ENCODE peak calls at places on chromosomes 3 and 15, in seven cellular contexts. L is brain microvascular endothelial cell, F is GM23248, P is astrocyte of the spinal cord, R is iPS DF 6.9, A is cardiac fibroblast, N is psoas muscle. H is an unnamed sample.

GRCh38 chr15:86743283-86743903 is 663.7 kb downstream of the AGBL1 start:
- DNase-seq in L (no peak), F (no peak), N (peak; percentile 48), P (no peak), A (no peak), R (peak; percentile 66), H (peak; percentile 0)

GRCh38 chr15:59528965-59529402 is 82.6 kb upstream of the GCNT3 start:
- DNase-seq in F (peak; percentile 90), A (peak; percentile 85), L (peak; percentile 87), N (peak; percentile 74), P (peak; percentile 83), R (peak; percentile 74), H (peak; percentile 83)

GRCh38 chr3:33119891-33120290 is 6.1 kb downstream of the CRTAP start:
- DNase-seq in N (no peak), F (no peak), A (no peak), L (no peak), R (no peak), P (no peak), H (no peak)

GRCh38 chr3:12954891-12955650 is 113.7 kb upstream of the RPL32 start:
- DNase-seq in A (peak; percentile 22), R (no peak), F (peak; percentile 78), N (peak; percentile 96), L (no peak), P (peak; percentile 20), H (no peak)

GRCh38 chr3:158103956-158104338 is 2.3 kb downstream of the SHOX2 start:
- DNase-seq in A (no peak), P (no peak), F (peak; percentile 63), L (no peak), N (no peak), R (no peak), H (peak; percentile 12)

GRCh38 chr3:141280086-141280485 is 48.5 kb downstream of the PXYLP1 start:
- DNase-seq in L (peak; percentile 52), F (peak; percentile 92), A (no peak), P (peak; percentile 72), R (no peak), N (no peak), H (peak; percentile 23)

GRCh38 chr3:43340403-43340802 is 54.1 kb downstream of the SNRK start:
- DNase-seq in A (no peak), F (no peak), P (no peak), N (no peak), L (no peak), R (no peak), H (no peak)

GRCh38 chr3:159187706-159188105 is 385.9 kb downstream of the MFSD1 start:
- DNase-seq in L (no peak), P (no peak), F (no peak), A (no peak), N (no peak), R (no peak), H (no peak)

GRCh38 chr3:132659000-132659369 is 624 bp downstream of the ACAD11 start:
- DNase-seq in N (no peak), R (no peak), L (no peak), A (no peak), F (peak; percentile 67), P (no peak), H (no peak)

GRCh38 chr15:79310985-79311900 is at the start of gene TMED3:
- DNase-seq in L (peak; percentile 77), N (peak; percentile 70), A (peak; percentile 87), F (peak; percentile 91), P (peak; percentile 85), R (peak; percentile 57), H (peak; percentile 81)

GRCh38 chr3:143627336-143627735 is 220.9 kb downstream of the SLC9A9 start:
- DNase-seq in N (no peak), A (peak; percentile 64), F (peak; percentile 56), P (peak; percentile 61), R (no peak), L (peak; percentile 47), H (peak; percentile 77)

GRCh38 chr3:63937661-63938651 is 25.8 kb upstream of the SCAANT1 start:
- DNase-seq in R (no peak), F (no peak), L (no peak), A (no peak), P (no peak), N (no peak), H (no peak)

GRCh38 chr3:99686955-99687612 is 48.7 kb downstream of the COL8A1 start:
- DNase-seq in L (peak; percentile 60), R (peak; percentile 47), A (peak; percentile 84), N (peak; percentile 71), F (peak; percentile 73), P (peak; percentile 76), H (peak; percentile 84)

GRCh38 chr3:188979669-188980311 is 192.0 kb upstream of the TPRG1 start:
- DNase-seq in P (no peak), A (no peak), R (no peak), L (no peak), F (peak; percentile 29), N (no peak), H (peak; percentile 58)

GRCh38 chr3:158205994-158206393 is 96.1 kb downstream of the RSRC1 start:
- DNase-seq in R (no peak), F (no peak), N (no peak), A (no peak), L (no peak), P (no peak), H (no peak)

GRCh38 chr3:10551821-10552630 is 46.6 kb upstream of the ATP2B2 start:
- DNase-seq in N (peak; percentile 73), R (no peak), F (peak; percentile 66), L (peak; percentile 69), A (no peak), P (peak; percentile 51), H (peak; percentile 30)

GRCh38 chr3:44939581-44940036 is 36.4 kb downstream of the ZDHHC3 start:
- DNase-seq in R (no peak), P (peak; percentile 34), L (no peak), F (no peak), A (peak; percentile 37), N (no peak), H (no peak)

GRCh38 chr3:172153335-172153861 is 114.0 kb downstream of the FNDC3B start:
- DNase-seq in F (peak; percentile 99), R (no peak), P (peak; percentile 99), A (peak; percentile 99), N (peak; percentile 94), L (peak; percentile 100), H (peak; percentile 99)

GRCh38 chr15:38520035-38520434 is 44.6 kb downstream of the RASGRP1 start:
- DNase-seq in F (no peak), L (peak; percentile 12), N (no peak), A (no peak), P (no peak), R (no peak), H (no peak)

GRCh38 chr15:100765458-100766224 is 114.0 kb upstream of the ALDH1A3 start:
- DNase-seq in A (no peak), N (peak; percentile 25), R (no peak), L (no peak), F (no peak), P (no peak), H (no peak)

DNA sequence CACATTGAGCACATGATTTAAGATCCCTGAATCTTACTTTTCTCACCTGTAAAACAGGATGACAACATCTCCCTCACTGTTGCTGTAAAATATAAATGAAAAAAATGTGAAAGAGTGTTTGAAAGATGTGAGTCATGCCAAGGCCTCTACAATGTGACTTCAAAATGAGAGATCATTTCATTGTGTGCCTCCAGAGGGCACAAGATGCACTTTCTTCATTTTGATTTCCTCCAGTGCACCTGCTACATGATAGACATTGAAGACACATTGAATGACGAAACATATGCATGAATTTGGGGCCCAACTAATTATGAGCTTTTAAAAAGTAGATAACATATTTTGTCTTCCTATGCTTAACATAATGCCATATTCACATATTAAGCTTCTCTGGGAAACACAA is 170.3 kb downstream of the MOBP start:
- DNase-seq in A (peak; percentile 66), L (peak; percentile 32), P (peak; percentile 20), F (peak; percentile 77), N (no peak), R (no peak), H (peak; percentile 62)
- H3K4me3 ChIP-seq in A (no peak overlapping the region), L (no peak overlapping the region), P (no peak overlapping the region), F (no peak overlapping the region), N (no peak overlapping the region), R (no peak overlapping the region), H (no peak overlapping the region)

GRCh38 chr3:1552831-1553230 is 460.0 kb downstream of the CNTN6 start:
- DNase-seq in A (no peak), N (no peak), L (no peak), P (no peak), R (no peak), F (no peak), H (no peak)
- H3K4me3 ChIP-seq in A (no peak overlapping the region), N (no peak overlapping the region), L (no peak overlapping the region), P (no peak overlapping the region), R (no peak overlapping the region), F (no peak overlapping the region), H (no peak overlapping the region)

GRCh38 chr15:78069630-78070029 is 7.9 kb downstream of the TBC1D2B start:
- DNase-seq in A (no peak), R (no peak), P (no peak), N (no peak), F (no peak), L (no peak), H (no peak)
- H3K4me3 ChIP-seq in A (no peak overlapping the region), R (no peak overlapping the region), P (no peak overlapping the region), N (no peak overlapping the region), F (no peak overlapping the region), L (no peak overlapping the region), H (no peak overlapping the region)

GRCh38 chr3:170584585-170585007 is 1.3 kb downstream of the SLC7A14 start:
- DNase-seq in F (peak; percentile 78), L (peak; percentile 42), N (peak; percentile 81), A (peak; percentile 68), P (peak; percentile 64), R (peak; percentile 79), H (peak; percentile 63)

GRCh38 chr3:170589113-170589512 is 3.2 kb upstream of the SLC7A14 start:
- DNase-seq in F (no peak), R (no peak), N (no peak), A (no peak), L (no peak), P (no peak), H (no peak)

GRCh38 chr3:170579646-170580045 is 6.2 kb downstream of the SLC7A14 start:
- DNase-seq in L (no peak), N (no peak), A (no peak), F (no peak), P (no peak), R (no peak), H (no peak)

GRCh38 chr3:170585937-170586310 is at the start of gene SLC7A14:
- DNase-seq in L (peak; percentile 4), P (no peak), N (no peak), A (no peak), F (peak; percentile 37), R (no peak), H (no peak)

DNA sequence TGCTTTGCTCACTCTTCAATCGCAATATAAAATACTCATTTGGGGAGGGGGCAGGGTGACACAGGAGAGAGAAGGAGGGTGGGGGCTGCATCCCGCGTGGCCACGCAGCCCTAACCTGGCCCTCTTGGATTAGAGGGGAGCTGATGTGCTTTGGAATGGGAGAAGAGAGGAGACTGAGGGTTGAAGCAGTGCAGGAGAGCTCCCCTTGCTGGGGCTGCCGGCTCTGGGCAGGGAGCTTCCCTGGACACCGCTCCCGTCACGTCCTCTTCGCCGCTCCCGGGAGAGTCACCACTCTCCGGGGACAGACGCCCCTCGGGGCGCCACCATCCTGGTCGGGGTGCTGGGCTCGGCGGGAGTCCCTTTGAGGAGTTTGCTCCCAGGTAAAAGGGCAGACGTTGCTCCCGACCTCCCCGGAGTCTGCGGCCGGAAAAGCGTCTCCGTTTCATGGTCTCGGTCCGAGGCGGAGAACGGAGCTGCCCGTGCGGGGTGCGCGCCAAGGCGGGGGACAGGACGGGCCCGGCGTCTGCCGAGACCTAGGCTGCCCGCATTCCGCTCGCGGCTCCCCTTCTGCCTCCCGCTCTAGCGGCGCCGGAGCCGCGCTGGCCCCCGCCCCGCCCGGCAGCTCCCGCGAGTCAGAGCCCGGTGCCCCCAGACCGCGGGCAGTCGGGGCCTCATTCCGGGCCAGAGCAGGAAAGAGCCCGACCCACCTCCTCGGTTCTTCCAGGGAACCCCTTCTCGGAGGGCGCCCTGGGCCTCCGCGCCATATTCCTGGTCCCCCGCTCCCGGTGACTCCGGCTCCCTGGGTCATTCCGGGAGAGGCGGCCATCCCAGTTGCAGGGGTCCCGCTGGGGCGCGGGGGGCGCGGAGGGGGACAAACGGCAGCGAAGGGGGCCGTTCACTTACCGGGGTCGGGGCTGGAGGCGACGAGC is 603 bp downstream of the SLC7A14 start:
- DNase-seq in A (no peak), F (peak; percentile 33), R (no peak), N (peak; percentile 41), L (no peak), P (no peak), H (no peak)
- H3K4me3 ChIP-seq in A (peak overlapping the region; percentile 41), F (peak overlapping the region; percentile 63), R (peak overlapping the region; percentile 42), N (no peak overlapping the region), L (peak overlapping the region; percentile 32), P (peak overlapping the region; percentile 39), H (peak overlapping the region; percentile 36)

H was measured in fibroblast of mammary gland.